ENCODE peak calls at places on chromosomes 1 and 21, in four cellular contexts. C is NCI-H2081, T is adrenal gland, F is tibial nerve. X is an unnamed sample.

GRCh38 chr1:232628335-232629214 is 1.4 kb downstream of the SIPA1L2 start:
- DNase-seq in C (no peak), T (no peak), F (no peak), X (no peak)

GRCh38 chr1:41851589-41851988 is 67.1 kb downstream of the HIVEP3 start:
- DNase-seq in C (no peak), T (no peak), F (no peak), X (no peak)

GRCh38 chr1:81847063-81847462 is 46.3 kb downstream of the ADGRL2 start:
- DNase-seq in C (no peak), T (no peak), F (no peak), X (no peak)

GRCh38 chr1:234583755-234584430 is 26.1 kb downstream of the IRF2BP2 start:
- DNase-seq in C (no peak), T (peak; percentile 76), F (no peak), X (no peak)

GRCh38 chr1:15282810-15283474 is 35.9 kb downstream of the FHAD1 start:
- DNase-seq in C (peak; percentile 49), T (no peak), F (no peak), X (no peak)

GRCh38 chr1:230179249-230179648 is 112.2 kb downstream of the GALNT2 start:
- DNase-seq in C (no peak), T (no peak), F (no peak), X (no peak)

GRCh38 chr1:30039354-30040080 is 683.9 kb downstream of the MATN1 start:
- DNase-seq in C (no peak), T (no peak), F (no peak), X (no peak)

GRCh38 chr1:240027059-240027462 is 64.6 kb upstream of the FMN2 start:
- DNase-seq in C (peak; percentile 64), T (peak; percentile 62), F (no peak), X (no peak)

GRCh38 chr1:2115008-2115921 is 65.1 kb downstream of the PRKCZ start:
- DNase-seq in C (no peak), T (no peak), F (no peak), X (no peak)

GRCh38 chr21:17818158-17819113 is 720 bp downstream of the C21orf91 start:
- DNase-seq in C (no peak), T (peak; percentile 51), F (no peak), X (no peak)

GRCh38 chr1:61687901-61688300 is 37.0 kb downstream of the TM2D1 start:
- DNase-seq in C (no peak), T (no peak), F (no peak), X (no peak)

GRCh38 chr1:240441684-240442083 is 170.3 kb downstream of the GREM2 start:
- DNase-seq in C (no peak), T (no peak), F (no peak), X (no peak)

GRCh38 chr1:227776277-227776676 is 39.2 kb upstream of the PRSS38 start:
- DNase-seq in C (no peak), T (no peak), F (no peak), X (no peak)

GRCh38 chr1:99886841-99887240 is 36.7 kb downstream of the AGL start:
- DNase-seq in C (no peak), T (no peak), F (no peak), X (no peak)

GRCh38 chr1:239700667-239701066 is 314.3 kb downstream of the CHRM3 start:
- DNase-seq in C (no peak), T (no peak), F (no peak), X (no peak)

GRCh38 chr21:39088831-39089380 is 94.3 kb downstream of the PSMG1 start:
- DNase-seq in C (no peak), T (no peak), F (no peak), X (no peak)

GRCh38 chr1:37793773-37794371 is at the start of gene MANEAL:
- DNase-seq in C (peak; percentile 74), T (peak; percentile 56), F (no peak), X (no peak)

GRCh38 chr1:102191723-102192122 is 195.0 kb upstream of the OLFM3 start:
- DNase-seq in C (peak; percentile 44), T (peak; percentile 15), F (no peak), X (no peak)

GRCh38 chr21:42538479-42539275 is 25.0 kb downstream of the SLC37A1 start:
- DNase-seq in C (no peak), T (no peak), F (no peak), X (no peak)

GRCh38 chr1:224223819-224224714 is 41.0 kb downstream of the DEGS1 start:
- DNase-seq in C (no peak), T (no peak), F (no peak), X (no peak)

GRCh38 chr1:173476197-173476663 is 905 bp upstream of the PRDX6 start:
- DNase-seq in C (no peak), T (no peak), F (no peak), X (no peak)

GRCh38 chr1:166679369-166679768 is 159.9 kb upstream of the POGK start:
- DNase-seq in C (no peak), T (no peak), F (no peak), X (no peak)

GRCh38 chr1:40385437-40386310 is 12.1 kb downstream of the SMAP2 start:
- DNase-seq in C (no peak), T (no peak), F (no peak), X (no peak)

GRCh38 chr1:161439280-161440232 is 65.7 kb upstream of the FCGR2A start:
- DNase-seq in C (no peak), T (no peak), F (no peak), X (no peak)

GRCh38 chr1:34101151-34101550 is 63.9 kb downstream of the CSMD2 start:
- DNase-seq in C (no peak), T (no peak), F (no peak), X (no peak)

GRCh38 chr1:7401814-7402547 is 369.1 kb upstream of the VAMP3 start:
- DNase-seq in C (no peak), T (peak; percentile 62), F (no peak), X (no peak)

GRCh38 chr1:187928288-187928687 is 1099.5 kb downstream of the PLA2G4A start:
- DNase-seq in C (no peak), T (no peak), F (no peak), X (no peak)

GRCh38 chr1:189658381-189658780 is 819.3 kb downstream of the BRINP3 start:
- DNase-seq in C (no peak), T (no peak), F (no peak), X (no peak)

GRCh38 chr1:146034976-146035469 is 13.5 kb upstream of the HJV start:
- DNase-seq in C (no peak), T (no peak), F (no peak), X (no peak)

GRCh38 chr1:50271337-50271736 is 151.9 kb downstream of the DMRTA2 start:
- DNase-seq in C (peak; percentile 44), T (no peak), F (no peak), X (no peak)

GRCh38 chr1:51851882-51852396 is 26.6 kb downstream of the NRDC start:
- DNase-seq in C (no peak), T (no peak), F (no peak), X (no peak)